ENCODE peak calls at places on chromosomes 2 and 18, in seven cellular contexts. P is heart left ventricle, U is A549, K is AG10803, H is glutamatergic neuron, D is cardiac muscle cell, O is dorsolateral prefrontal cortex. B is an unnamed sample.

GRCh38 chr2:212683346-212683745 is 144.7 kb upstream of the ERBB4 start:
- DNase-seq in P (no peak), U (no peak), K (peak; percentile 13), H (no peak), D (peak; percentile 21), O (no peak), B (no peak)

GRCh38 chr2:86213056-86213455 is 13.8 kb downstream of the MRPL35 start:
- DNase-seq in P (no peak), U (no peak), K (no peak), H (no peak), D (no peak), O (no peak), B (no peak)

GRCh38 chr2:195304310-195304709 is 352.7 kb upstream of the SLC39A10 start:
- DNase-seq in P (no peak), U (peak; percentile 49), K (peak; percentile 6), H (no peak), D (peak; percentile 4), O (no peak), B (no peak)

GRCh38 chr2:114754907-114755563 is 312.6 kb downstream of the DPP10 start:
- DNase-seq in P (no peak), U (peak; percentile 61), K (no peak), H (no peak), D (no peak), O (no peak), B (no peak)

GRCh38 chr2:81542119-81542518 is 1237.6 kb upstream of the LRRTM1 start:
- DNase-seq in P (no peak), U (no peak), K (no peak), H (no peak), D (no peak), O (no peak), B (no peak)

GRCh38 chr2:188695953-188696352 is 278.2 kb upstream of the COL3A1 start:
- DNase-seq in P (no peak), U (peak; percentile 8), K (peak; percentile 81), H (no peak), D (peak; percentile 89), O (no peak), B (no peak)

GRCh38 chr2:130252880-130253645 is 54.8 kb upstream of the TUBA3E start:
- DNase-seq in P (no peak), U (peak; percentile 56), K (no peak), H (no peak), D (peak; percentile 35), O (no peak), B (no peak)

GRCh38 chr2:127108090-127108523 is 1.2 kb upstream of the BIN1 start:
- DNase-seq in P (peak; percentile 24), U (no peak), K (no peak), H (no peak), D (no peak), O (no peak), B (no peak)

GRCh38 chr2:20457027-20457426 is 10.2 kb downstream of the RHOB start:
- DNase-seq in P (no peak), U (no peak), K (no peak), H (no peak), D (peak; percentile 32), O (no peak), B (no peak)

GRCh38 chr2:241616168-241617125 is 20.5 kb downstream of the THAP4 start:
- DNase-seq in P (peak; percentile 28), U (no peak), K (no peak), H (no peak), D (no peak), O (no peak), B (no peak)

GRCh38 chr2:133579295-133579694 is 11.0 kb upstream of the NCKAP5 start:
- DNase-seq in P (peak; percentile 72), U (no peak), K (no peak), H (no peak), D (peak; percentile 21), O (no peak), B (no peak)

GRCh38 chr2:151292124-151292523 is 2.7 kb upstream of the NMI start:
- DNase-seq in P (no peak), U (no peak), K (no peak), H (no peak), D (no peak), O (no peak), B (no peak)

GRCh38 chr2:28312307-28313278 is 80.1 kb upstream of the FOSL2 start:
- DNase-seq in P (no peak), U (no peak), K (no peak), H (no peak), D (peak; percentile 20), O (no peak), B (no peak)
- TF ChIP-seq CTCF in P (no peak), U (no peak), K (no peak), H (no peak), D (no peak), O (no peak), B (no peak)

GRCh38 chr2:107936427-107937359 is 49.6 kb upstream of the SLC5A7 start:
- DNase-seq in P (no peak), U (peak; percentile 11), K (no peak), H (peak; percentile 30), D (peak; percentile 2), O (no peak), B (no peak)

GRCh38 chr2:107932483-107932882 is 53.8 kb upstream of the SLC5A7 start:
- DNase-seq in P (no peak), U (no peak), K (no peak), H (no peak), D (peak; percentile 64), O (no peak), B (no peak)

GRCh38 chr2:107927034-107927534 is 59.2 kb upstream of the SLC5A7 start:
- DNase-seq in P (no peak), U (no peak), K (no peak), H (no peak), D (no peak), O (no peak), B (no peak)

GRCh38 chr2:107932986-107933385 is 53.3 kb upstream of the SLC5A7 start:
- DNase-seq in P (no peak), U (peak; percentile 23), K (peak; percentile 8), H (no peak), D (peak; percentile 29), O (no peak), B (no peak)
- TF ChIP-seq CTCF in P (peak; percentile 24), U (peak; percentile 59), K (peak; percentile 51), H (no peak), D (peak; percentile 32), O (peak; percentile 61), B (no peak)

GRCh38 chr2:120429586-120430500 is 83.9 kb downstream of the INHBB start:
- DNase-seq in P (no peak), U (no peak), K (no peak), H (peak; percentile 42), D (no peak), O (no peak), B (no peak)
- TF ChIP-seq CTCF in P (no peak), U (no peak), K (no peak), H (no peak), D (no peak), O (no peak), B (no peak)

GRCh38 chr2:9767656-9768281 is 75.5 kb upstream of the TAF1B start:
- DNase-seq in P (peak; percentile 18), U (no peak), K (no peak), H (no peak), D (no peak), O (no peak), B (no peak)

GRCh38 chr2:9769171-9770005 is 73.9 kb upstream of the TAF1B start:
- DNase-seq in P (peak; percentile 35), U (no peak), K (no peak), H (peak; percentile 65), D (no peak), O (peak; percentile 69), B (no peak)

GRCh38 chr2:9770006-9770307 is 73.3 kb upstream of the TAF1B start:
- DNase-seq in P (no peak), U (no peak), K (no peak), H (no peak), D (no peak), O (no peak), B (no peak)

GRCh38 chr2:9770308-9771100 is 72.8 kb upstream of the TAF1B start:
- DNase-seq in P (peak; percentile 75), U (peak; percentile 82), K (peak; percentile 76), H (peak; percentile 78), D (peak; percentile 86), O (peak; percentile 80), B (no peak)

DNA sequence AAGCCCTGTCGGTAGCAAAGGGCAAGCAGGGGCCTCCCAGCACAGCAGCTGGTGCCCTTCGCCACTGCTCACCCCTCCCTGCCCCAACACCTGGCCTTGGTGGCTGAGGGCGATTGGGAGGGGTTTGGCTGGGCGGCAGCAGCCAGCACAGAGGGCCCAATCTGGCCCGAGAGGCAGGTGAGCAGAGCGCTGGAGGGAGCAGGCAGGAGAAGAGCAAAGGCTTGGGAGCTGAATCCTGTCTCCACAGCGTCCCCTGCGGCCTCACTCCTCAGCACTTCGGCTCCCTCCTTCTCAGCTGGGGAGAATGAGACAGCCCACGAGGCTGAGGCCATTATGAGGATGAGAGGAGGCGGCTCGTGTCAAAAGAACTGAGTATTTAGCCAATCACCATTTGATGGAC is 74.9 kb upstream of the TAF1B start:
- DNase-seq in P (peak; percentile 36), U (no peak), K (no peak), H (peak; percentile 75), D (no peak), O (no peak), B (no peak)
- TF ChIP-seq CTCF in P (no peak), U (no peak), K (no peak), H (no peak), D (no peak), O (no peak), B (no peak)

GRCh38 chr18:23057096-23057495 is 78.2 kb upstream of the CABLES1 start:
- DNase-seq in P (no peak), U (no peak), K (no peak), H (no peak), D (no peak), O (no peak), B (no peak)

GRCh38 chr18:23049698-23050373 is 85.4 kb upstream of the CABLES1 start:
- DNase-seq in P (no peak), U (no peak), K (no peak), H (peak; percentile 24), D (no peak), O (no peak), B (no peak)

GRCh38 chr18:23056315-23056714 is 79.0 kb upstream of the CABLES1 start:
- DNase-seq in P (no peak), U (no peak), K (no peak), H (no peak), D (no peak), O (no peak), B (no peak)

GRCh38 chr18:23054553-23054952 is 80.7 kb upstream of the CABLES1 start:
- DNase-seq in P (no peak), U (no peak), K (no peak), H (no peak), D (no peak), O (no peak), B (no peak)

GRCh38 chr18:23053756-23054457 is 81.4 kb upstream of the CABLES1 start:
- DNase-seq in P (no peak), U (peak; percentile 31), K (peak; percentile 88), H (peak; percentile 31), D (peak; percentile 73), O (no peak), B (no peak)
- TF ChIP-seq CTCF in P (no peak), U (no peak), K (peak; percentile 73), H (no peak), D (peak; percentile 53), O (no peak), B (no peak)

GRCh38 chr2:161063946-161064306 is 96.3 kb upstream of the TANK start:
- DNase-seq in P (no peak), U (no peak), K (no peak), H (no peak), D (no peak), O (no peak), B (no peak)
- TF ChIP-seq CTCF in P (no peak), U (no peak), K (no peak), H (peak; percentile 43), D (no peak), O (peak; percentile 28), B (no peak)

GRCh38 chr18:9475643-9476580 is 599 bp downstream of the RALBP1 start:
- DNase-seq in P (no peak), U (no peak), K (peak; percentile 34), H (no peak), D (peak; percentile 46), O (no peak), B (no peak)
- TF ChIP-seq CTCF in P (no peak), U (no peak), K (no peak), H (no peak), D (no peak), O (peak; percentile 12), B (no peak)